ENCODE peak calls at places on chromosomes 4 and X, in four cellular contexts. One of them, this sample, is unnamed.

GRCh38 chr4:23425570-23425969 is 464.3 kb downstream of the PPARGC1A start:
- DNase-seq in HCT116: no peak
- DNase-seq in right cardiac atrium: no peak
- DNase-seq in naive thymus-derived CD4-positive, alpha-beta T cell: no peak
- DNase-seq in this sample: no peak

GRCh38 chr4:91958651-91959050 is 345.1 kb upstream of the GRID2 start:
- DNase-seq in HCT116: no peak
- DNase-seq in naive thymus-derived CD4-positive, alpha-beta T cell: no peak
- DNase-seq in right cardiac atrium: no peak
- DNase-seq in this sample: no peak

GRCh38 chr4:184514121-184514988 is 40.0 kb upstream of the IRF2 start:
- DNase-seq in HCT116: no peak
- DNase-seq in naive thymus-derived CD4-positive, alpha-beta T cell: no peak
- DNase-seq in right cardiac atrium: peak; percentile 59
- DNase-seq in this sample: peak; percentile 77

GRCh38 chr4:114368751-114369150 is 229.9 kb upstream of the UGT8 start:
- DNase-seq in HCT116: no peak
- DNase-seq in naive thymus-derived CD4-positive, alpha-beta T cell: no peak
- DNase-seq in right cardiac atrium: no peak
- DNase-seq in this sample: no peak

GRCh38 chr4:78247541-78248285 is 190.6 kb downstream of the FRAS1 start:
- DNase-seq in HCT116: no peak
- DNase-seq in naive thymus-derived CD4-positive, alpha-beta T cell: no peak
- DNase-seq in right cardiac atrium: no peak
- DNase-seq in this sample: no peak

GRCh38 chr4:109873791-109874514 is 26.0 kb downstream of the LRIT3 start:
- DNase-seq in naive thymus-derived CD4-positive, alpha-beta T cell: no peak
- DNase-seq in HCT116: peak; percentile 3
- DNase-seq in right cardiac atrium: no peak
- DNase-seq in this sample: no peak

GRCh38 chr4:81891005-81891795 is 419.5 kb upstream of the RASGEF1B start:
- DNase-seq in right cardiac atrium: no peak
- DNase-seq in HCT116: no peak
- DNase-seq in naive thymus-derived CD4-positive, alpha-beta T cell: no peak
- DNase-seq in this sample: no peak

GRCh38 chr4:154399259-154399974 is 92.2 kb downstream of the DCHS2 start:
- DNase-seq in right cardiac atrium: no peak
- DNase-seq in naive thymus-derived CD4-positive, alpha-beta T cell: no peak
- DNase-seq in HCT116: no peak
- DNase-seq in this sample: no peak

GRCh38 chr4:147078875-147079658 is 133.4 kb upstream of the TTC29 start:
- DNase-seq in HCT116: no peak
- DNase-seq in right cardiac atrium: peak; percentile 45
- DNase-seq in naive thymus-derived CD4-positive, alpha-beta T cell: no peak
- DNase-seq in this sample: no peak

GRCh38 chrX:144494069-144494468 is 610.2 kb downstream of the UBE2NL start:
- DNase-seq in HCT116: no peak
- DNase-seq in right cardiac atrium: no peak
- DNase-seq in naive thymus-derived CD4-positive, alpha-beta T cell: no peak
- DNase-seq in this sample: no peak

GRCh38 chr4:106810122-106810521 is 226.0 kb downstream of the DKK2 start:
- DNase-seq in naive thymus-derived CD4-positive, alpha-beta T cell: no peak
- DNase-seq in HCT116: no peak
- DNase-seq in right cardiac atrium: no peak
- DNase-seq in this sample: no peak

GRCh38 chr4:130486186-130486585 is 1390.2 kb downstream of the C4orf33 start:
- DNase-seq in right cardiac atrium: no peak
- DNase-seq in naive thymus-derived CD4-positive, alpha-beta T cell: no peak
- DNase-seq in HCT116: no peak
- DNase-seq in this sample: no peak

GRCh38 chrX:65586491-65586890 is 51.9 kb upstream of the LAS1L start:
- DNase-seq in right cardiac atrium: no peak
- DNase-seq in naive thymus-derived CD4-positive, alpha-beta T cell: no peak
- DNase-seq in HCT116: no peak
- DNase-seq in this sample: no peak

GRCh38 chrX:134548257-134548732 is 88.3 kb downstream of the HPRT1 start:
- DNase-seq in right cardiac atrium: no peak
- DNase-seq in HCT116: no peak
- DNase-seq in naive thymus-derived CD4-positive, alpha-beta T cell: peak; percentile 5
- DNase-seq in this sample: no peak

GRCh38 chr4:174248407-174248806 is 35.1 kb downstream of the FBXO8 start:
- DNase-seq in right cardiac atrium: no peak
- DNase-seq in HCT116: no peak
- DNase-seq in naive thymus-derived CD4-positive, alpha-beta T cell: no peak
- DNase-seq in this sample: no peak

GRCh38 chr4:52712991-52713275 is 38.3 kb downstream of the ERVMER34-1 start:
- DNase-seq in right cardiac atrium: no peak
- DNase-seq in HCT116: no peak
- DNase-seq in naive thymus-derived CD4-positive, alpha-beta T cell: no peak
- DNase-seq in this sample: no peak

GRCh38 chr4:7206856-7207567 is 14.7 kb downstream of the SORCS2 start:
- DNase-seq in right cardiac atrium: peak; percentile 88
- DNase-seq in naive thymus-derived CD4-positive, alpha-beta T cell: no peak
- DNase-seq in HCT116: no peak
- DNase-seq in this sample: no peak

GRCh38 chr4:3308691-3309090 is 15.9 kb downstream of the RGS12 start:
- DNase-seq in naive thymus-derived CD4-positive, alpha-beta T cell: no peak
- DNase-seq in HCT116: no peak
- DNase-seq in right cardiac atrium: peak; percentile 2
- DNase-seq in this sample: no peak

GRCh38 chr4:41525129-41525528 is 12.8 kb upstream of the LIMCH1 start:
- DNase-seq in naive thymus-derived CD4-positive, alpha-beta T cell: no peak
- DNase-seq in right cardiac atrium: no peak
- DNase-seq in HCT116: peak; percentile 64
- DNase-seq in this sample: no peak

DNA sequence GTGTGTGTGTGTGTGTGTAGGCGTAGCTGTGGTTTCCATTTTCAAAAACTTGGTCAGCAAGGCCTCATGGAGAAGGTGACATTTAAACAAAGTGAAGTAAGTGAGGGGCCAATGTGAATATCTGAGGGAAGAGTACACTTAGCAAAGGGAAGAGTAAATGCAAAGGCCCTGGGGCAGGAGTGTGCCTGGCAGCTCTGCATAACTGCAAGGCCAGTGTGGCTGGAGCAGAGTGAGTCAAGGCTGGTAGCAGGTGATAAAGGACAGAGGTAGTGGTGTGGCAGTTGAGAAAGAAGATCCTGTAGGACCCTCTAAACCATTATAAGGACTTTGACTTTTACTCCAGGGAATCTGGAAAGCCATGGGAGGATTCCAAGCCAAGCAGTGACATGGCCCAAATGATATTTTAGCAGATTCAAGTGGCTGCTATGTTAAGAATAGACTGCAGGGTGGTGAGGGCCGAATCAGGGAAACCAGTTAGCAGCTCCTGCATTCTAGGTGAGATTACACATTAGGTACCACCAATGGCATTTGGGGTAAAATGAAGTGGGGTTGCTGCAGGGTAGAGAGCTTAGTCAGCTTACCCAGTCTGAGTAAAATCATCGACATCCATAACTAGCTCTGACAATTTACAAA is 5.9 kb upstream of the TBC1D1 start:
- DNase-seq in naive thymus-derived CD4-positive, alpha-beta T cell: no peak
- DNase-seq in HCT116: no peak
- DNase-seq in right cardiac atrium: no peak
- DNase-seq in this sample: peak; percentile 26
- H3K4me3 ChIP-seq in naive thymus-derived CD4-positive, alpha-beta T cell: no peak overlapping the region
- H3K4me3 ChIP-seq in HCT116: no peak overlapping the region
- H3K4me3 ChIP-seq in right cardiac atrium: no peak overlapping the region
- H3K4me3 ChIP-seq in this sample: no peak overlapping the region

GRCh38 chr4:94451669-94452475 is at the start of gene PDLIM5:
- DNase-seq in naive thymus-derived CD4-positive, alpha-beta T cell: peak; percentile 93
- DNase-seq in HCT116: peak; percentile 70
- DNase-seq in right cardiac atrium: peak; percentile 91
- DNase-seq in this sample: peak; percentile 88

GRCh38 chr4:94453534-94453963 is 1.8 kb downstream of the PDLIM5 start:
- DNase-seq in right cardiac atrium: no peak
- DNase-seq in naive thymus-derived CD4-positive, alpha-beta T cell: no peak
- DNase-seq in HCT116: no peak
- DNase-seq in this sample: no peak

GRCh38 chr4:94452476-94453300 is 946 bp downstream of the PDLIM5 start:
- DNase-seq in right cardiac atrium: peak; percentile 91
- DNase-seq in HCT116: peak; percentile 61
- DNase-seq in naive thymus-derived CD4-positive, alpha-beta T cell: no peak
- DNase-seq in this sample: peak; percentile 24

GRCh38 chr4:94448815-94449375 is 2.8 kb upstream of the PDLIM5 start:
- DNase-seq in HCT116: no peak
- DNase-seq in right cardiac atrium: no peak
- DNase-seq in naive thymus-derived CD4-positive, alpha-beta T cell: no peak
- DNase-seq in this sample: no peak

DNA sequence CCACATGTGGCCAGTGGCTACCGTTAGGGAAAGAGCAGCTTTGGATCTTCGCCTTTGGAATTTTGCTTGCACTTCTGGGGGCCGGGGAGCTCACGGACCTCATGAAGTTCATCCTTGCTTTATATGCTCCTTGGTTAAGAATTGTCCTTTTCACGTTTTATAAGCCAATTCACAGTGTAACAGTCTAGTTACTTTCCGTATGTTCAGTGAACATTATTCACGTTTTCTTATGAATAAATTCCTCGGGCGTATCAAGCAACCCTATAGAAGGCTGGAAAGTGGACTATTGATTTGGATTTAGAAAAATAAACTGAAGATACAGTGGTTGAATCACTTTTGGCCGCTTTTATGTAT is 714 bp upstream of the PDLIM5 start:
- DNase-seq in HCT116: no peak
- DNase-seq in right cardiac atrium: no peak
- DNase-seq in naive thymus-derived CD4-positive, alpha-beta T cell: no peak
- DNase-seq in this sample: no peak
- H3K4me3 ChIP-seq in HCT116: peak overlapping the region; percentile 78
- H3K4me3 ChIP-seq in right cardiac atrium: peak overlapping the region; percentile 98
- H3K4me3 ChIP-seq in naive thymus-derived CD4-positive, alpha-beta T cell: peak overlapping the region; percentile 78
- H3K4me3 ChIP-seq in this sample: peak overlapping the region; percentile 88

GRCh38 chrX:19886375-19886774 is 1.0 kb downstream of the SH3KBP1 start:
- DNase-seq in naive thymus-derived CD4-positive, alpha-beta T cell: no peak
- DNase-seq in HCT116: no peak
- DNase-seq in right cardiac atrium: no peak
- DNase-seq in this sample: no peak
- H3K4me3 ChIP-seq in naive thymus-derived CD4-positive, alpha-beta T cell: peak overlapping the region; percentile 41
- H3K4me3 ChIP-seq in HCT116: peak overlapping the region; percentile 44
- H3K4me3 ChIP-seq in right cardiac atrium: peak overlapping the region; percentile 86
- H3K4me3 ChIP-seq in this sample: peak overlapping the region; percentile 56

GRCh38 chr4:182142146-182143085 is 100.8 kb upstream of the TENM3 start:
- DNase-seq in right cardiac atrium: no peak
- DNase-seq in HCT116: no peak
- DNase-seq in naive thymus-derived CD4-positive, alpha-beta T cell: no peak
- DNase-seq in this sample: no peak
- H3K4me3 ChIP-seq in right cardiac atrium: peak overlapping the region; percentile 85
- H3K4me3 ChIP-seq in HCT116: no peak overlapping the region
- H3K4me3 ChIP-seq in naive thymus-derived CD4-positive, alpha-beta T cell: no peak overlapping the region
- H3K4me3 ChIP-seq in this sample: no peak overlapping the region

GRCh38 chr4:113160548-113160947 is 111.1 kb downstream of the ANK2 start:
- DNase-seq in right cardiac atrium: no peak
- DNase-seq in HCT116: no peak
- DNase-seq in naive thymus-derived CD4-positive, alpha-beta T cell: no peak
- DNase-seq in this sample: no peak
- H3K4me3 ChIP-seq in right cardiac atrium: no peak overlapping the region
- H3K4me3 ChIP-seq in HCT116: no peak overlapping the region
- H3K4me3 ChIP-seq in naive thymus-derived CD4-positive, alpha-beta T cell: no peak overlapping the region
- H3K4me3 ChIP-seq in this sample: no peak overlapping the region

GRCh38 chr4:55545681-55546632 is 752 bp downstream of the CLOCK start:
- DNase-seq in right cardiac atrium: peak; percentile 84
- DNase-seq in naive thymus-derived CD4-positive, alpha-beta T cell: peak; percentile 59
- DNase-seq in HCT116: peak; percentile 34
- DNase-seq in this sample: peak; percentile 67
- H3K4me3 ChIP-seq in right cardiac atrium: peak overlapping the region; percentile 95
- H3K4me3 ChIP-seq in naive thymus-derived CD4-positive, alpha-beta T cell: peak overlapping the region; percentile 68
- H3K4me3 ChIP-seq in HCT116: peak overlapping the region; percentile 80
- H3K4me3 ChIP-seq in this sample: peak overlapping the region; percentile 70

DNA sequence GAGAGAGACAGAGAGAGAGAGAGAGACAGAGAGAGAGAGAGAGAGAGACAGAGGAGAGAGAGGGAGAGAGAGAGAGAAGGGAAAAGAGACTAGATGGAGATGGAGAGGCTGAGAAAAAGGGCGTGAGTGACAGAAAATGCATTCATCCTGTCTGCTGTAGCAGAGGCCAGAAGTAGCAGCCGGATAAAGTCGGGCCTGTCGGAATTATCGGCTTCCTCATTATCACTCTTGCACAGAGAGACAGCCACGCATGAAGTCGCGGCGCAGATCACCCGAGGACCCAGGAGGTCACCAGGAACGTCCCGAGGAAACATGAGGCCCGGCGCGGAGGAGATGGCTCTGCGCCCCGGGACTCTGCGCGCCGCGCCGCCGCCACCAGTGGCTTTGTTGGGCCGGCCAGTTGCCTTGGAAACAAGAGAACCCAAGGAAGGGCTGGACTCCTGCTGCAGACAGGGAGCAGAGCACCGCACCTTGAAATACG is 603.8 kb downstream of the PACRGL start:
- DNase-seq in HCT116: no peak
- DNase-seq in right cardiac atrium: no peak
- DNase-seq in naive thymus-derived CD4-positive, alpha-beta T cell: no peak
- DNase-seq in this sample: no peak
- H3K4me3 ChIP-seq in HCT116: no peak overlapping the region
- H3K4me3 ChIP-seq in right cardiac atrium: no peak overlapping the region
- H3K4me3 ChIP-seq in naive thymus-derived CD4-positive, alpha-beta T cell: no peak overlapping the region
- H3K4me3 ChIP-seq in this sample: no peak overlapping the region

GRCh38 chrX:107659768-107660167 is 31.5 kb downstream of the PRPS1 start:
- DNase-seq in HCT116: no peak
- DNase-seq in naive thymus-derived CD4-positive, alpha-beta T cell: peak; percentile 43
- DNase-seq in right cardiac atrium: no peak
- DNase-seq in this sample: no peak

GRCh38 chrX:107659286-107659685 is 31.0 kb downstream of the PRPS1 start:
- DNase-seq in naive thymus-derived CD4-positive, alpha-beta T cell: no peak
- DNase-seq in right cardiac atrium: no peak
- DNase-seq in HCT116: no peak
- DNase-seq in this sample: no peak

GRCh38 chrX:107656965-107657364 is 28.7 kb downstream of the PRPS1 start:
- DNase-seq in HCT116: no peak
- DNase-seq in naive thymus-derived CD4-positive, alpha-beta T cell: no peak
- DNase-seq in right cardiac atrium: no peak
- DNase-seq in this sample: no peak

GRCh38 chrX:107658660-107659059 is 30.4 kb downstream of the PRPS1 start:
- DNase-seq in HCT116: no peak
- DNase-seq in naive thymus-derived CD4-positive, alpha-beta T cell: no peak
- DNase-seq in right cardiac atrium: no peak
- DNase-seq in this sample: no peak

GRCh38 chrX:107654778-107655761 is 26.8 kb downstream of the PRPS1 start:
- DNase-seq in naive thymus-derived CD4-positive, alpha-beta T cell: peak; percentile 76
- DNase-seq in HCT116: peak; percentile 34
- DNase-seq in right cardiac atrium: peak; percentile 74
- DNase-seq in this sample: peak; percentile 50
- H3K4me3 ChIP-seq in naive thymus-derived CD4-positive, alpha-beta T cell: no peak overlapping the region
- H3K4me3 ChIP-seq in HCT116: no peak overlapping the region
- H3K4me3 ChIP-seq in right cardiac atrium: no peak overlapping the region
- H3K4me3 ChIP-seq in this sample: no peak overlapping the region